ENCODE peak calls at places on chromosomes 13 and 19, in eight cellular contexts. One of them, this sample, is unnamed.

GRCh38 chr13:112958127-112958989 is 10.7 kb upstream of the MCF2L start:
- DNase-seq in transverse colon: no peak
- DNase-seq in DND-41: no peak
- DNase-seq in AG04450: no peak
- DNase-seq in mucosa of descending colon: no peak
- DNase-seq in left ventricle myocardium inferior: no peak
- DNase-seq in heart left ventricle: no peak
- DNase-seq in brain microvascular endothelial cell: no peak
- DNase-seq in this sample: no peak

GRCh38 chr19:3310711-3311110 is 55.7 kb upstream of the NFIC start:
- DNase-seq in transverse colon: no peak
- DNase-seq in DND-41: no peak
- DNase-seq in AG04450: no peak
- DNase-seq in mucosa of descending colon: no peak
- DNase-seq in left ventricle myocardium inferior: no peak
- DNase-seq in heart left ventricle: no peak
- DNase-seq in brain microvascular endothelial cell: no peak
- DNase-seq in this sample: no peak

GRCh38 chr19:6674868-6675305 is 4.9 kb upstream of the TNFSF14 start:
- DNase-seq in transverse colon: peak
- DNase-seq in DND-41: peak
- DNase-seq in AG04450: no peak
- DNase-seq in mucosa of descending colon: peak
- DNase-seq in left ventricle myocardium inferior: peak
- DNase-seq in heart left ventricle: peak
- DNase-seq in brain microvascular endothelial cell: peak
- DNase-seq in this sample: peak

GRCh38 chr13:20671789-20672188 is 31.7 kb upstream of the IL17D start:
- DNase-seq in transverse colon: no peak
- DNase-seq in DND-41: no peak
- DNase-seq in AG04450: no peak
- DNase-seq in mucosa of descending colon: no peak
- DNase-seq in left ventricle myocardium inferior: no peak
- DNase-seq in heart left ventricle: no peak
- DNase-seq in brain microvascular endothelial cell: no peak
- DNase-seq in this sample: no peak

GRCh38 chr19:23771761-23772667 is 13.3 kb upstream of the ZNF681 start:
- DNase-seq in transverse colon: no peak
- DNase-seq in DND-41: no peak
- DNase-seq in AG04450: no peak
- DNase-seq in mucosa of descending colon: no peak
- DNase-seq in left ventricle myocardium inferior: no peak
- DNase-seq in heart left ventricle: no peak
- DNase-seq in brain microvascular endothelial cell: no peak
- DNase-seq in this sample: no peak

GRCh38 chr19:2494447-2495129 is 18.7 kb downstream of the GADD45B start:
- DNase-seq in transverse colon: peak
- DNase-seq in DND-41: no peak
- DNase-seq in AG04450: no peak
- DNase-seq in mucosa of descending colon: peak
- DNase-seq in left ventricle myocardium inferior: peak
- DNase-seq in heart left ventricle: peak
- DNase-seq in brain microvascular endothelial cell: peak
- DNase-seq in this sample: peak

GRCh38 chr13:21395953-21396352 is 63.1 kb downstream of the ZDHHC20 start:
- DNase-seq in transverse colon: no peak
- DNase-seq in DND-41: peak
- DNase-seq in AG04450: no peak
- DNase-seq in mucosa of descending colon: no peak
- DNase-seq in left ventricle myocardium inferior: no peak
- DNase-seq in heart left ventricle: no peak
- DNase-seq in brain microvascular endothelial cell: no peak
- DNase-seq in this sample: no peak

GRCh38 chr13:26785845-26786630 is 25.5 kb upstream of the GPR12 start:
- DNase-seq in transverse colon: peak
- DNase-seq in DND-41: peak
- DNase-seq in AG04450: no peak
- DNase-seq in mucosa of descending colon: peak
- DNase-seq in left ventricle myocardium inferior: no peak
- DNase-seq in heart left ventricle: peak
- DNase-seq in brain microvascular endothelial cell: no peak
- DNase-seq in this sample: peak

GRCh38 chr19:934865-935422 is 9.1 kb downstream of the ARID3A start:
- DNase-seq in transverse colon: peak
- DNase-seq in DND-41: no peak
- DNase-seq in AG04450: no peak
- DNase-seq in mucosa of descending colon: peak
- DNase-seq in left ventricle myocardium inferior: peak
- DNase-seq in heart left ventricle: peak
- DNase-seq in brain microvascular endothelial cell: no peak
- DNase-seq in this sample: no peak

GRCh38 chr19:40803857-40804782 is 5.1 kb downstream of the EGLN2 start:
- DNase-seq in transverse colon: peak
- DNase-seq in DND-41: no peak
- DNase-seq in AG04450: no peak
- DNase-seq in mucosa of descending colon: peak
- DNase-seq in left ventricle myocardium inferior: peak
- DNase-seq in heart left ventricle: peak
- DNase-seq in brain microvascular endothelial cell: no peak
- DNase-seq in this sample: peak

GRCh38 chr19:13098291-13099072 is 4.2 kb downstream of the LYL1 start:
- DNase-seq in transverse colon: no peak
- DNase-seq in DND-41: no peak
- DNase-seq in AG04450: no peak
- DNase-seq in mucosa of descending colon: peak
- DNase-seq in left ventricle myocardium inferior: no peak
- DNase-seq in heart left ventricle: no peak
- DNase-seq in brain microvascular endothelial cell: no peak
- DNase-seq in this sample: peak

GRCh38 chr19:53518061-53518460 is 19.9 kb upstream of the ZNF331 start:
- DNase-seq in transverse colon: no peak
- DNase-seq in DND-41: no peak
- DNase-seq in AG04450: no peak
- DNase-seq in mucosa of descending colon: no peak
- DNase-seq in left ventricle myocardium inferior: no peak
- DNase-seq in heart left ventricle: no peak
- DNase-seq in brain microvascular endothelial cell: no peak
- DNase-seq in this sample: no peak

GRCh38 chr13:86051134-86052103 is 252.2 kb upstream of the SLITRK6 start:
- DNase-seq in transverse colon: peak
- DNase-seq in DND-41: no peak
- DNase-seq in AG04450: no peak
- DNase-seq in mucosa of descending colon: peak
- DNase-seq in left ventricle myocardium inferior: no peak
- DNase-seq in heart left ventricle: no peak
- DNase-seq in brain microvascular endothelial cell: no peak
- DNase-seq in this sample: no peak

GRCh38 chr19:53903055-53903680 is 5.9 kb upstream of the CACNG7 start:
- DNase-seq in transverse colon: no peak
- DNase-seq in DND-41: peak
- DNase-seq in AG04450: no peak
- DNase-seq in mucosa of descending colon: peak
- DNase-seq in left ventricle myocardium inferior: no peak
- DNase-seq in heart left ventricle: no peak
- DNase-seq in brain microvascular endothelial cell: no peak
- DNase-seq in this sample: no peak

GRCh38 chr13:21979156-21979819 is 308.4 kb downstream of the FGF9 start:
- DNase-seq in transverse colon: no peak
- DNase-seq in DND-41: no peak
- DNase-seq in AG04450: no peak
- DNase-seq in mucosa of descending colon: no peak
- DNase-seq in left ventricle myocardium inferior: no peak
- DNase-seq in heart left ventricle: no peak
- DNase-seq in brain microvascular endothelial cell: no peak
- DNase-seq in this sample: no peak

GRCh38 chr19:18391509-18392075 is 5.6 kb downstream of the GDF15 start:
- DNase-seq in transverse colon: no peak
- DNase-seq in DND-41: no peak
- DNase-seq in AG04450: no peak
- DNase-seq in mucosa of descending colon: no peak
- DNase-seq in left ventricle myocardium inferior: no peak
- DNase-seq in heart left ventricle: no peak
- DNase-seq in brain microvascular endothelial cell: no peak
- DNase-seq in this sample: no peak
- TF ChIP-seq CTCF in transverse colon: no peak
- TF ChIP-seq CTCF in DND-41: no peak
- TF ChIP-seq CTCF in AG04450: no peak
- TF ChIP-seq CTCF in mucosa of descending colon: no peak
- TF ChIP-seq CTCF in left ventricle myocardium inferior: no peak
- TF ChIP-seq CTCF in heart left ventricle: no peak
- TF ChIP-seq CTCF in brain microvascular endothelial cell: no peak
- TF ChIP-seq CTCF in this sample: no peak

DNA sequence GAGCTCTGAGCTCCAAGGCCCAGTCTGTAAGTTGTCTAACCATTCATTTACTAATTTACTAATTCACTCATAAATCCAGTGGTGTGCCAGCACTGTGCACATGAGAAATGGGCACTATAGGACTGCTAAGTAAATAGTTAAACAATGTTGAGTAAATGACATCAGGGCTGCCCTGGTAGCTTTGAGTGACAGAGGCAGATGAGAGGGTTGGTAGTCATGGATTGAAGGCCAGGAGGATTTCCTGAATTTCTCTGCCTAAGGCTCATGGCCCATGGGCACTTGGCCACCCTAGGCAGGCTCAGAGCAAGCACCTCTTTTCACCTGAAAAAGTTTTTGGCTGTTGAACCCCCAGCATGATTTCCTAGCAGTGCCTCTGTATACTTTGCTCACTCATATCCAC is 216.9 kb upstream of the RXFP2 start:
- DNase-seq in transverse colon: no peak
- DNase-seq in DND-41: no peak
- DNase-seq in AG04450: no peak
- DNase-seq in mucosa of descending colon: no peak
- DNase-seq in left ventricle myocardium inferior: no peak
- DNase-seq in heart left ventricle: no peak
- DNase-seq in brain microvascular endothelial cell: no peak
- DNase-seq in this sample: no peak
- TF ChIP-seq CTCF in transverse colon: no peak
- TF ChIP-seq CTCF in DND-41: no peak
- TF ChIP-seq CTCF in AG04450: no peak
- TF ChIP-seq CTCF in mucosa of descending colon: no peak
- TF ChIP-seq CTCF in left ventricle myocardium inferior: no peak
- TF ChIP-seq CTCF in heart left ventricle: no peak
- TF ChIP-seq CTCF in brain microvascular endothelial cell: no peak
- TF ChIP-seq CTCF in this sample: no peak

GRCh38 chr19:55383279-55383788 is 758 bp downstream of the TMEM238 start:
- DNase-seq in transverse colon: peak
- DNase-seq in DND-41: peak
- DNase-seq in AG04450: no peak
- DNase-seq in mucosa of descending colon: no peak
- DNase-seq in left ventricle myocardium inferior: no peak
- DNase-seq in heart left ventricle: no peak
- DNase-seq in brain microvascular endothelial cell: no peak
- DNase-seq in this sample: no peak

GRCh38 chr19:55382522-55383054 is 1.5 kb downstream of the TMEM238 start:
- DNase-seq in transverse colon: no peak
- DNase-seq in DND-41: no peak
- DNase-seq in AG04450: no peak
- DNase-seq in mucosa of descending colon: no peak
- DNase-seq in left ventricle myocardium inferior: no peak
- DNase-seq in heart left ventricle: no peak
- DNase-seq in brain microvascular endothelial cell: no peak
- DNase-seq in this sample: no peak

GRCh38 chr19:55385236-55385748 is 440 bp upstream of the RPL28 start:
- DNase-seq in transverse colon: peak
- DNase-seq in DND-41: peak
- DNase-seq in AG04450: peak
- DNase-seq in mucosa of descending colon: peak
- DNase-seq in left ventricle myocardium inferior: peak
- DNase-seq in heart left ventricle: peak
- DNase-seq in brain microvascular endothelial cell: peak
- DNase-seq in this sample: peak

GRCh38 chr19:55384576-55385235 is 614 bp upstream of the TMEM238 start:
- DNase-seq in transverse colon: peak
- DNase-seq in DND-41: peak
- DNase-seq in AG04450: no peak
- DNase-seq in mucosa of descending colon: peak
- DNase-seq in left ventricle myocardium inferior: no peak
- DNase-seq in heart left ventricle: no peak
- DNase-seq in brain microvascular endothelial cell: no peak
- DNase-seq in this sample: peak

GRCh38 chr19:55383789-55384575 is at the start of gene TMEM238:
- DNase-seq in transverse colon: peak
- DNase-seq in DND-41: peak
- DNase-seq in AG04450: no peak
- DNase-seq in mucosa of descending colon: peak
- DNase-seq in left ventricle myocardium inferior: peak
- DNase-seq in heart left ventricle: peak
- DNase-seq in brain microvascular endothelial cell: peak
- DNase-seq in this sample: peak
- TF ChIP-seq CTCF in transverse colon: no peak
- TF ChIP-seq CTCF in DND-41: peak
- TF ChIP-seq CTCF in AG04450: no peak
- TF ChIP-seq CTCF in mucosa of descending colon: no peak
- TF ChIP-seq CTCF in left ventricle myocardium inferior: peak
- TF ChIP-seq CTCF in heart left ventricle: peak
- TF ChIP-seq CTCF in brain microvascular endothelial cell: peak
- TF ChIP-seq CTCF in this sample: no peak

DNA sequence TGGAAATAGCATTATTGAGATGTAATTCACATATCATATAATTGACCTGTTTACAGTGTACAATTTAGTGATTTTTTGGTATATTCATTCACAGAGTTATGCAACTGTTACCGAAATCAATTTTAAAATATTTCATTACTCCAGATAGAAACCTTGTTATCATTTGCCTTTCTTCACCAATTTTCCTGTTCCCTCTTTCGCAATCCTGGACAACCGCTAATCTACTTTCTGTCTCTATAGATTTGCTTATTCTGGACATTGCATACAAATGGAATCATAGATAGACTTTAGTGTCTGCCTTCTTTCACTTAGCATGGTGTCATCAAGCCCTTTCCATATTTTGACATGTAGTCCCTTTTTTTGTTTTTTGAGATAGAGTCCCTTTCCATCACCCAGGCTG is 19.2 kb downstream of the MAB21L1 start:
- DNase-seq in transverse colon: no peak
- DNase-seq in DND-41: no peak
- DNase-seq in AG04450: no peak
- DNase-seq in mucosa of descending colon: no peak
- DNase-seq in left ventricle myocardium inferior: no peak
- DNase-seq in heart left ventricle: no peak
- DNase-seq in brain microvascular endothelial cell: no peak
- DNase-seq in this sample: no peak
- TF ChIP-seq CTCF in transverse colon: no peak
- TF ChIP-seq CTCF in DND-41: no peak
- TF ChIP-seq CTCF in AG04450: no peak
- TF ChIP-seq CTCF in mucosa of descending colon: no peak
- TF ChIP-seq CTCF in left ventricle myocardium inferior: no peak
- TF ChIP-seq CTCF in heart left ventricle: no peak
- TF ChIP-seq CTCF in brain microvascular endothelial cell: no peak
- TF ChIP-seq CTCF in this sample: no peak